ENCODE peak calls at places on chromosomes 1 and 21, in six cellular contexts. One of them, this sample, is unnamed.
A peak's percentile ranks its signal among the peaks of the same experiment; 100 is the strongest.

GRCh38 chr1:95232646-95233320 is 1.2 kb upstream of the RWDD3 start:
- DNase-seq in occipital lobe: no peak
- DNase-seq in NCI-H1105: no peak
- DNase-seq in progenitor cell of endocrine pancreas: no peak
- DNase-seq in cardiac fibroblast: peak; percentile 27
- DNase-seq in epithelial cell of esophagus: no peak
- DNase-seq in this sample: no peak

GRCh38 chr1:19311503-19311930 is 427 bp downstream of the AKR7A2 start:
- DNase-seq in progenitor cell of endocrine pancreas: no peak
- DNase-seq in NCI-H1105: peak; percentile 42
- DNase-seq in occipital lobe: no peak
- DNase-seq in cardiac fibroblast: no peak
- DNase-seq in epithelial cell of esophagus: no peak
- DNase-seq in this sample: no peak

GRCh38 chr1:180598333-180598979 is 33.4 kb upstream of the XPR1 start:
- DNase-seq in progenitor cell of endocrine pancreas: no peak
- DNase-seq in epithelial cell of esophagus: peak; percentile 45
- DNase-seq in NCI-H1105: no peak
- DNase-seq in occipital lobe: no peak
- DNase-seq in cardiac fibroblast: no peak
- DNase-seq in this sample: peak; percentile 63

GRCh38 chr21:42631142-42631541 is 22.3 kb upstream of the PDE9A start:
- DNase-seq in occipital lobe: no peak
- DNase-seq in progenitor cell of endocrine pancreas: no peak
- DNase-seq in NCI-H1105: no peak
- DNase-seq in epithelial cell of esophagus: no peak
- DNase-seq in cardiac fibroblast: no peak
- DNase-seq in this sample: no peak

GRCh38 chr21:25639167-25639921 is at the start of gene JAM2:
- DNase-seq in epithelial cell of esophagus: no peak
- DNase-seq in occipital lobe: peak; percentile 11
- DNase-seq in progenitor cell of endocrine pancreas: peak; percentile 42
- DNase-seq in NCI-H1105: peak; percentile 27
- DNase-seq in cardiac fibroblast: no peak
- DNase-seq in this sample: peak; percentile 15

GRCh38 chr1:1562556-1563195 is 12.0 kb downstream of the SSU72 start:
- DNase-seq in occipital lobe: no peak
- DNase-seq in epithelial cell of esophagus: no peak
- DNase-seq in cardiac fibroblast: no peak
- DNase-seq in NCI-H1105: no peak
- DNase-seq in progenitor cell of endocrine pancreas: no peak
- DNase-seq in this sample: no peak

GRCh38 chr21:39736716-39737115 is 8.3 kb upstream of the IGSF5 start:
- DNase-seq in cardiac fibroblast: no peak
- DNase-seq in NCI-H1105: no peak
- DNase-seq in progenitor cell of endocrine pancreas: no peak
- DNase-seq in occipital lobe: no peak
- DNase-seq in epithelial cell of esophagus: no peak
- DNase-seq in this sample: no peak

GRCh38 chr21:46412521-46413364 is 45.9 kb upstream of the DIP2A start:
- DNase-seq in epithelial cell of esophagus: no peak
- DNase-seq in cardiac fibroblast: no peak
- DNase-seq in progenitor cell of endocrine pancreas: no peak
- DNase-seq in occipital lobe: no peak
- DNase-seq in NCI-H1105: no peak
- DNase-seq in this sample: no peak

GRCh38 chr21:41641510-41641815 is 125.4 kb downstream of the RIPK4 start:
- DNase-seq in epithelial cell of esophagus: no peak
- DNase-seq in cardiac fibroblast: no peak
- DNase-seq in progenitor cell of endocrine pancreas: no peak
- DNase-seq in NCI-H1105: no peak
- DNase-seq in occipital lobe: no peak
- DNase-seq in this sample: no peak